ENCODE peak calls at places on chromosomes 16 and 17, in four cellular contexts. One of them, this sample, is unnamed.
A peak's percentile ranks its signal among the peaks of the same experiment; 100 is the strongest.

GRCh38 chr16:4358831-4359561 is 7.9 kb upstream of the PAM16 start:
- DNase-seq in H9: peak; percentile 82
- DNase-seq in endothelial cell of umbilical vein: no peak
- DNase-seq in HCT116: no peak
- DNase-seq in this sample: no peak

GRCh38 chr17:80063815-80064585 is 27.6 kb downstream of the CCDC40 start:
- DNase-seq in H9: no peak
- DNase-seq in endothelial cell of umbilical vein: no peak
- DNase-seq in HCT116: peak; percentile 24
- DNase-seq in this sample: no peak

GRCh38 chr17:11880714-11881113 is 116.6 kb downstream of the ZNF18 start:
- DNase-seq in H9: no peak
- DNase-seq in endothelial cell of umbilical vein: no peak
- DNase-seq in HCT116: peak; percentile 48
- DNase-seq in this sample: peak; percentile 3

GRCh38 chr16:3030872-3031212 is 5.9 kb downstream of the BICDL2 start:
- DNase-seq in H9: no peak
- DNase-seq in endothelial cell of umbilical vein: no peak
- DNase-seq in HCT116: no peak
- DNase-seq in this sample: no peak

GRCh38 chr16:67100569-67101300 is 9.0 kb upstream of the PHAF1 start:
- DNase-seq in H9: no peak
- DNase-seq in endothelial cell of umbilical vein: peak; percentile 28
- DNase-seq in HCT116: no peak
- DNase-seq in this sample: no peak

GRCh38 chr17:81409190-81409935 is 14.1 kb downstream of the BAHCC1 start:
- DNase-seq in H9: peak; percentile 78
- DNase-seq in endothelial cell of umbilical vein: no peak
- DNase-seq in HCT116: no peak
- DNase-seq in this sample: no peak

GRCh38 chr17:229130-229944 is 47.9 kb upstream of the DOC2B start:
- DNase-seq in H9: no peak
- DNase-seq in endothelial cell of umbilical vein: peak; percentile 49
- DNase-seq in HCT116: no peak
- DNase-seq in this sample: no peak

GRCh38 chr17:49880291-49881053 is 32.6 kb upstream of the TAC4 start:
- DNase-seq in H9: peak; percentile 98
- DNase-seq in endothelial cell of umbilical vein: peak; percentile 54
- DNase-seq in HCT116: peak; percentile 70
- DNase-seq in this sample: peak; percentile 30

GRCh38 chr16:52812945-52813556 is 239.6 kb downstream of the CHD9NB start:
- DNase-seq in H9: no peak
- DNase-seq in endothelial cell of umbilical vein: peak; percentile 5
- DNase-seq in HCT116: peak; percentile 73
- DNase-seq in this sample: peak; percentile 88

GRCh38 chr16:9484436-9484835 is 393.0 kb downstream of the HAPSTR1 start:
- DNase-seq in H9: no peak
- DNase-seq in endothelial cell of umbilical vein: no peak
- DNase-seq in HCT116: no peak
- DNase-seq in this sample: no peak

GRCh38 chr16:1310832-1311200 is 1.4 kb downstream of the UBE2I start:
- DNase-seq in H9: no peak
- DNase-seq in endothelial cell of umbilical vein: peak; percentile 29
- DNase-seq in HCT116: no peak
- DNase-seq in this sample: no peak

GRCh38 chr17:60640503-60640902 is 37.1 kb upstream of the BCAS3 start:
- DNase-seq in H9: no peak
- DNase-seq in endothelial cell of umbilical vein: peak; percentile 22
- DNase-seq in HCT116: no peak
- DNase-seq in this sample: no peak

GRCh38 chr17:56994009-56994792 is 16.3 kb downstream of the SCPEP1 start:
- DNase-seq in H9: no peak
- DNase-seq in endothelial cell of umbilical vein: no peak
- DNase-seq in HCT116: no peak
- DNase-seq in this sample: no peak

GRCh38 chr17:69809331-69809730 is 265.7 kb upstream of the KCNJ16 start:
- DNase-seq in H9: no peak
- DNase-seq in endothelial cell of umbilical vein: no peak
- DNase-seq in HCT116: no peak
- DNase-seq in this sample: peak; percentile 55

GRCh38 chr16:77060614-77061013 is 130.4 kb upstream of the MON1B start:
- DNase-seq in H9: no peak
- DNase-seq in endothelial cell of umbilical vein: no peak
- DNase-seq in HCT116: no peak
- DNase-seq in this sample: no peak

GRCh38 chr17:7323731-7324437 is 5.3 kb downstream of the NEURL4 start:
- DNase-seq in H9: peak; percentile 90
- DNase-seq in endothelial cell of umbilical vein: peak; percentile 32
- DNase-seq in HCT116: no peak
- DNase-seq in this sample: no peak

GRCh38 chr16:56115817-56116576 is 75.3 kb upstream of the GNAO1 start:
- DNase-seq in H9: no peak
- DNase-seq in endothelial cell of umbilical vein: no peak
- DNase-seq in HCT116: no peak
- DNase-seq in this sample: no peak

GRCh38 chr17:81346090-81346907 is 49.0 kb upstream of the BAHCC1 start:
- DNase-seq in H9: peak; percentile 99
- DNase-seq in endothelial cell of umbilical vein: peak; percentile 95
- DNase-seq in HCT116: peak; percentile 93
- DNase-seq in this sample: peak; percentile 69

GRCh38 chr16:47503936-47504335 is 42.8 kb downstream of the PHKB start:
- DNase-seq in H9: no peak
- DNase-seq in endothelial cell of umbilical vein: peak; percentile 16
- DNase-seq in HCT116: peak; percentile 3
- DNase-seq in this sample: no peak

GRCh38 chr16:69865701-69866100 is 85.4 kb upstream of the CLEC18A start:
- DNase-seq in H9: no peak
- DNase-seq in endothelial cell of umbilical vein: no peak
- DNase-seq in HCT116: no peak
- DNase-seq in this sample: no peak

GRCh38 chr16:84295203-84295850 is 649 bp downstream of the WFDC1 start:
- DNase-seq in H9: no peak
- DNase-seq in endothelial cell of umbilical vein: no peak
- DNase-seq in HCT116: no peak
- DNase-seq in this sample: no peak

GRCh38 chr17:57086069-57086930 is 1.3 kb downstream of the AKAP1 start:
- DNase-seq in H9: peak; percentile 60
- DNase-seq in endothelial cell of umbilical vein: peak; percentile 33
- DNase-seq in HCT116: no peak
- DNase-seq in this sample: no peak

GRCh38 chr16:58026705-58027340 is 1.3 kb downstream of the MMP15 start:
- DNase-seq in H9: no peak
- DNase-seq in endothelial cell of umbilical vein: no peak
- DNase-seq in HCT116: no peak
- DNase-seq in this sample: no peak

GRCh38 chr17:64036198-64036922 is 15.9 kb upstream of the ICAM2 start:
- DNase-seq in H9: peak; percentile 92
- DNase-seq in endothelial cell of umbilical vein: no peak
- DNase-seq in HCT116: peak; percentile 27
- DNase-seq in this sample: no peak

GRCh38 chr16:87324411-87325275 is 7.5 kb upstream of the C16orf95 start:
- DNase-seq in H9: peak; percentile 69
- DNase-seq in endothelial cell of umbilical vein: peak; percentile 28
- DNase-seq in HCT116: no peak
- DNase-seq in this sample: no peak
- H3K27ac ChIP-seq in H9: no peak overlapping the region
- H3K27ac ChIP-seq in endothelial cell of umbilical vein: no peak overlapping the region
- H3K27ac ChIP-seq in HCT116: no peak overlapping the region
- H3K27ac ChIP-seq in this sample: no peak overlapping the region

GRCh38 chr16:80525420-80525819 is 15.4 kb upstream of the DYNLRB2 start:
- DNase-seq in H9: no peak
- DNase-seq in endothelial cell of umbilical vein: no peak
- DNase-seq in HCT116: no peak
- DNase-seq in this sample: no peak

GRCh38 chr16:80526418-80527061 is 14.3 kb upstream of the DYNLRB2 start:
- DNase-seq in H9: peak; percentile 55
- DNase-seq in endothelial cell of umbilical vein: peak; percentile 66
- DNase-seq in HCT116: peak; percentile 38
- DNase-seq in this sample: peak; percentile 49

GRCh38 chr16:80530479-80530878 is 10.3 kb upstream of the DYNLRB2 start:
- DNase-seq in H9: no peak
- DNase-seq in endothelial cell of umbilical vein: no peak
- DNase-seq in HCT116: no peak
- DNase-seq in this sample: no peak

DNA sequence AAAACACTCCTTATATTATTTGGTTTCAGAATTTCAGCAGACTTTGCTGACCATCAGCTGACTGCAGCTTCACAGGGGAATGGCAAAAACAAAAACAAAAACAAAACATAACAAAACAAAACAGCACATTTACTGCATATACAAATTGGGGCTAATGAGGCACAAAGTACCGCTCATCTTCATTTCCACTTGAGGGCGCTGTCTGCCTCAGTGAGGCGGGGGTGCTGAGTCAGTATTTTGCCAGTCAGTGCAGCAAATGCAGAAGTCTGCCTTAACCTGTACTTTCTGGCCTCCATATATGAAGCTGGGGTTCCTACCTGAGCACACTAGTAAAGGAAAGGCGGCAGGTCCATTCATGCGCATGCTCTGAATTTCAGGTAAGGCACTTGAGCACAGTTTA is 13.5 kb upstream of the DYNLRB2 start:
- DNase-seq in H9: peak; percentile 69
- DNase-seq in endothelial cell of umbilical vein: peak; percentile 57
- DNase-seq in HCT116: peak; percentile 8
- DNase-seq in this sample: no peak
- TF ChIP-seq CTCF in H9: peak; percentile 89
- TF ChIP-seq CTCF in endothelial cell of umbilical vein: peak; percentile 78
- TF ChIP-seq CTCF in HCT116: peak; percentile 74
- TF ChIP-seq CTCF in this sample: peak; percentile 84

GRCh38 chr16:11136600-11136999 is 119.4 kb downstream of the SOCS1 start:
- DNase-seq in H9: peak; percentile 18
- DNase-seq in endothelial cell of umbilical vein: peak; percentile 24
- DNase-seq in HCT116: no peak
- DNase-seq in this sample: no peak

GRCh38 chr16:11133344-11133921 is 122.6 kb downstream of the SOCS1 start:
- DNase-seq in H9: peak; percentile 24
- DNase-seq in endothelial cell of umbilical vein: peak; percentile 83
- DNase-seq in HCT116: peak; percentile 79
- DNase-seq in this sample: peak; percentile 92

GRCh38 chr16:11138026-11138768 is 117.8 kb downstream of the SOCS1 start:
- DNase-seq in H9: peak; percentile 22
- DNase-seq in endothelial cell of umbilical vein: peak; percentile 41
- DNase-seq in HCT116: no peak
- DNase-seq in this sample: no peak

GRCh38 chr16:11134722-11135121 is 121.3 kb downstream of the SOCS1 start:
- DNase-seq in H9: no peak
- DNase-seq in endothelial cell of umbilical vein: no peak
- DNase-seq in HCT116: no peak
- DNase-seq in this sample: no peak

GRCh38 chr16:11135167-11135973 is 120.6 kb downstream of the SOCS1 start:
- DNase-seq in H9: no peak
- DNase-seq in endothelial cell of umbilical vein: no peak
- DNase-seq in HCT116: no peak
- DNase-seq in this sample: no peak
- H3K4me1 ChIP-seq in H9: peaks cover 3% of the 10 kb centered on the region
- H3K4me1 ChIP-seq in endothelial cell of umbilical vein: peaks cover 37% of the 10 kb centered on the region
- H3K4me1 ChIP-seq in HCT116: peaks cover 80% of the 10 kb centered on the region
- H3K4me1 ChIP-seq in this sample: peaks cover 10% of the 10 kb centered on the region

GRCh38 chr16:49330562-49331201 is 42.9 kb upstream of the C16orf78 start:
- DNase-seq in H9: no peak
- DNase-seq in endothelial cell of umbilical vein: no peak
- DNase-seq in HCT116: no peak
- DNase-seq in this sample: no peak

GRCh38 chr16:49336581-49336980 is 37.0 kb upstream of the C16orf78 start:
- DNase-seq in H9: no peak
- DNase-seq in endothelial cell of umbilical vein: no peak
- DNase-seq in HCT116: no peak
- DNase-seq in this sample: no peak

GRCh38 chr16:49333268-49333597 is 40.4 kb upstream of the C16orf78 start:
- DNase-seq in H9: no peak
- DNase-seq in endothelial cell of umbilical vein: no peak
- DNase-seq in HCT116: no peak
- DNase-seq in this sample: no peak

GRCh38 chr16:49335828-49336227 is 37.8 kb upstream of the C16orf78 start:
- DNase-seq in H9: no peak
- DNase-seq in endothelial cell of umbilical vein: no peak
- DNase-seq in HCT116: no peak
- DNase-seq in this sample: no peak

DNA sequence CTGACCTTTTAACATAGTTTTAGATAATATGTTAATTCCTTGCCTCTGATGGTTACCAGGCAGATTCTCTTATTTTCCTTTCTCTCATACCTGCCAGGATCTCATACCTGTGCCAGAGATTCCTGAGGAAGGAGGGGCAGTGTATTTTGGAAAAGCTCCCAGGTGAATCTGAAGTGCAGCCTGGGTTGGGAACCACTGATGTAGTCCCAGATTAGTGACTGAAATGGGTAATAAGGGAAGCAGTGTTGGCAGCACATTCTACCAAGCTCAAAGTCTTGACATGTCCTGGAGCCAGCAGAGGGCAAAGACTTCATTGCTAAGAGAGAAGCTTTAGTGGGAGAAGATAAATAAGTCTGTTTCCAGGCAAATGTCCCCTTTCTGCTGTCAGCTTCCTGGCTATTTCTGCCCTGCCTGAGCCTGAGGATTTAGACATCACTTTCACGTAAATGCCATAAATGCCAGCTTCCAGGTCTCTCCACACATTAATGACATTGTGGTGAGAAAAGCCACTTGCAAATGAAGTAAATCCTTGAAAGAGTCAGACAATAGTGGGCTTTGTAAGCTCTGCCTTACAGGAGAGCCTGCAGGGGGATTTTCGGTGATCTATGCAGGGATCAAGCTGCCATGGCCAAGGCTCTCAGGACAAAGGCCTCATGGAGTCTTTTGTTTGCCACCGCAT is 40.9 kb upstream of the C16orf78 start:
- DNase-seq in H9: no peak
- DNase-seq in endothelial cell of umbilical vein: no peak
- DNase-seq in HCT116: no peak
- DNase-seq in this sample: no peak
- H3K27ac ChIP-seq in H9: no peak overlapping the region
- H3K27ac ChIP-seq in endothelial cell of umbilical vein: no peak overlapping the region
- H3K27ac ChIP-seq in HCT116: no peak overlapping the region
- H3K27ac ChIP-seq in this sample: no peak overlapping the region

GRCh38 chr17:3799181-3799627 is 1.8 kb downstream of the ITGAE start:
- DNase-seq in H9: peak; percentile 54
- DNase-seq in endothelial cell of umbilical vein: no peak
- DNase-seq in HCT116: no peak
- DNase-seq in this sample: no peak
- TF ChIP-seq CTCF in H9: peak; percentile 34
- TF ChIP-seq CTCF in endothelial cell of umbilical vein: no peak
- TF ChIP-seq CTCF in HCT116: no peak
- TF ChIP-seq CTCF in this sample: no peak

DNA sequence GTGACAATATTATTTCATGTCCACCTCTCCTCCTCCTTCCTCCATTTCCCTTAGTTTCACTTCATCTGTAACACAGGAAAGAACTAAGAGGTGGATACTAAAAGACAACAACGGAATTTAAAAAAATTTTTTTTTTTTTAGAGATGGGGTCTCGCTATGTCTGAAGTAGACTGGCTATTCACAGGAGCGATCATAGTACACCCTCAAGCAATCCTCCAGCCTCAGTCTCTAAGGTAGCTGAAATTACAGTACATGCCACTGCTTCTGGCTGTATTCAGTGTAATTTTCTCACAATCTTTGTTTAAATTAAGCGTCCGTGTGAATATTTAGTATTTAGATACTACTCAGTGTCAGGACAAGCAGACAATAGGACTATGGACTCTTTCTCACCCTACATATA is 35.6 kb downstream of the FBXL20 start:
- DNase-seq in H9: no peak
- DNase-seq in endothelial cell of umbilical vein: no peak
- DNase-seq in HCT116: no peak
- DNase-seq in this sample: no peak
- H3K4me1 ChIP-seq in H9: no peaks in the 10 kb centered on the region
- H3K4me1 ChIP-seq in endothelial cell of umbilical vein: no peaks in the 10 kb centered on the region
- H3K4me1 ChIP-seq in HCT116: no peaks in the 10 kb centered on the region
- H3K4me1 ChIP-seq in this sample: no peaks in the 10 kb centered on the region